ENCODE peak calls at places on chromosomes 5 and 9, in eight cellular contexts. One of them, this sample, is unnamed.

GRCh38 chr5:96615223-96615622 is 47.0 kb upstream of the CAST start:
- DNase-seq in amygdala: no peak
- DNase-seq in NCI-H524: no peak
- DNase-seq in left colon: no peak
- DNase-seq in activated naive CD4-positive, alpha-beta T cell treated with anti-CD3 and anti-CD28 coated beads, Interleukin-2, amount 10 ng/mL, durations not matched to agents 7 days and 5 days: no peak
- DNase-seq in choroid plexus epithelial cell: peak; percentile 25
- DNase-seq in mucosa of descending colon: no peak
- DNase-seq in bronchial epithelial cell: no peak
- DNase-seq in this sample: no peak

GRCh38 chr5:37565067-37565670 is 186.1 kb downstream of the WDR70 start:
- DNase-seq in bronchial epithelial cell: no peak
- DNase-seq in choroid plexus epithelial cell: peak; percentile 17
- DNase-seq in left colon: no peak
- DNase-seq in amygdala: no peak
- DNase-seq in NCI-H524: no peak
- DNase-seq in mucosa of descending colon: no peak
- DNase-seq in activated naive CD4-positive, alpha-beta T cell treated with anti-CD3 and anti-CD28 coated beads, Interleukin-2, amount 10 ng/mL, durations not matched to agents 7 days and 5 days: no peak
- DNase-seq in this sample: no peak

GRCh38 chr9:2414465-2414864 is 207.1 kb upstream of the VLDLR start:
- DNase-seq in amygdala: no peak
- DNase-seq in choroid plexus epithelial cell: peak; percentile 28
- DNase-seq in bronchial epithelial cell: no peak
- DNase-seq in mucosa of descending colon: no peak
- DNase-seq in NCI-H524: no peak
- DNase-seq in activated naive CD4-positive, alpha-beta T cell treated with anti-CD3 and anti-CD28 coated beads, Interleukin-2, amount 10 ng/mL, durations not matched to agents 7 days and 5 days: no peak
- DNase-seq in left colon: no peak
- DNase-seq in this sample: no peak

GRCh38 chr9:121942866-121943265 is 150.2 kb downstream of the TTLL11 start:
- DNase-seq in activated naive CD4-positive, alpha-beta T cell treated with anti-CD3 and anti-CD28 coated beads, Interleukin-2, amount 10 ng/mL, durations not matched to agents 7 days and 5 days: no peak
- DNase-seq in left colon: no peak
- DNase-seq in bronchial epithelial cell: no peak
- DNase-seq in mucosa of descending colon: no peak
- DNase-seq in choroid plexus epithelial cell: no peak
- DNase-seq in NCI-H524: no peak
- DNase-seq in amygdala: no peak
- DNase-seq in this sample: no peak

GRCh38 chr9:522658-523057 is 308.0 kb downstream of the DOCK8 start:
- DNase-seq in amygdala: no peak
- DNase-seq in activated naive CD4-positive, alpha-beta T cell treated with anti-CD3 and anti-CD28 coated beads, Interleukin-2, amount 10 ng/mL, durations not matched to agents 7 days and 5 days: no peak
- DNase-seq in left colon: no peak
- DNase-seq in mucosa of descending colon: no peak
- DNase-seq in bronchial epithelial cell: no peak
- DNase-seq in choroid plexus epithelial cell: peak; percentile 25
- DNase-seq in NCI-H524: no peak
- DNase-seq in this sample: no peak

GRCh38 chr5:64939772-64940510 is 171.2 kb downstream of the CWC27 start:
- DNase-seq in activated naive CD4-positive, alpha-beta T cell treated with anti-CD3 and anti-CD28 coated beads, Interleukin-2, amount 10 ng/mL, durations not matched to agents 7 days and 5 days: no peak
- DNase-seq in amygdala: no peak
- DNase-seq in left colon: peak; percentile 29
- DNase-seq in mucosa of descending colon: no peak
- DNase-seq in bronchial epithelial cell: peak; percentile 76
- DNase-seq in NCI-H524: no peak
- DNase-seq in choroid plexus epithelial cell: peak; percentile 74
- DNase-seq in this sample: peak; percentile 16

GRCh38 chr5:102218159-102218558 is 77.9 kb downstream of the SLCO4C1 start:
- DNase-seq in choroid plexus epithelial cell: no peak
- DNase-seq in left colon: no peak
- DNase-seq in mucosa of descending colon: no peak
- DNase-seq in NCI-H524: no peak
- DNase-seq in bronchial epithelial cell: no peak
- DNase-seq in activated naive CD4-positive, alpha-beta T cell treated with anti-CD3 and anti-CD28 coated beads, Interleukin-2, amount 10 ng/mL, durations not matched to agents 7 days and 5 days: no peak
- DNase-seq in amygdala: no peak
- DNase-seq in this sample: peak; percentile 30

GRCh38 chr9:136881691-136882108 is 4.6 kb upstream of the TRAF2 start:
- DNase-seq in activated naive CD4-positive, alpha-beta T cell treated with anti-CD3 and anti-CD28 coated beads, Interleukin-2, amount 10 ng/mL, durations not matched to agents 7 days and 5 days: peak; percentile 78
- DNase-seq in left colon: peak; percentile 74
- DNase-seq in choroid plexus epithelial cell: peak; percentile 71
- DNase-seq in NCI-H524: no peak
- DNase-seq in amygdala: no peak
- DNase-seq in mucosa of descending colon: peak; percentile 79
- DNase-seq in bronchial epithelial cell: no peak
- DNase-seq in this sample: peak; percentile 65

GRCh38 chr5:71810023-71810422 is 90.9 kb downstream of the CARTPT start:
- DNase-seq in amygdala: no peak
- DNase-seq in left colon: no peak
- DNase-seq in activated naive CD4-positive, alpha-beta T cell treated with anti-CD3 and anti-CD28 coated beads, Interleukin-2, amount 10 ng/mL, durations not matched to agents 7 days and 5 days: no peak
- DNase-seq in NCI-H524: no peak
- DNase-seq in mucosa of descending colon: no peak
- DNase-seq in choroid plexus epithelial cell: no peak
- DNase-seq in bronchial epithelial cell: no peak
- DNase-seq in this sample: no peak

GRCh38 chr5:43702815-43703214 is 99.8 kb downstream of the NNT start:
- DNase-seq in choroid plexus epithelial cell: peak; percentile 50
- DNase-seq in bronchial epithelial cell: no peak
- DNase-seq in mucosa of descending colon: no peak
- DNase-seq in amygdala: no peak
- DNase-seq in NCI-H524: peak; percentile 92
- DNase-seq in left colon: no peak
- DNase-seq in activated naive CD4-positive, alpha-beta T cell treated with anti-CD3 and anti-CD28 coated beads, Interleukin-2, amount 10 ng/mL, durations not matched to agents 7 days and 5 days: no peak
- DNase-seq in this sample: no peak

GRCh38 chr5:126410623-126411022 is 12.6 kb upstream of the GRAMD2B start:
- DNase-seq in NCI-H524: no peak
- DNase-seq in activated naive CD4-positive, alpha-beta T cell treated with anti-CD3 and anti-CD28 coated beads, Interleukin-2, amount 10 ng/mL, durations not matched to agents 7 days and 5 days: no peak
- DNase-seq in left colon: no peak
- DNase-seq in mucosa of descending colon: no peak
- DNase-seq in bronchial epithelial cell: no peak
- DNase-seq in amygdala: no peak
- DNase-seq in choroid plexus epithelial cell: no peak
- DNase-seq in this sample: no peak